ENCODE peak calls at places on chromosome 13, in ten cellular contexts. O is heart left ventricle, R is K562, T is cardiac fibroblast, A is psoas muscle, F is mucosa of descending colon, P is vagina, N is HCT116, Y is lung, U is ovary. V is an unnamed sample.

GRCh38 chr13:50685491-50685890 is 158.0 kb downstream of the DLEU7 start:
- DNase-seq in O (peak), R (no peak), T (peak), A (peak), F (no peak), P (no peak), N (no peak), Y (no peak), U (no peak), V (peak)

GRCh38 chr13:48511621-48512232 is 21.2 kb downstream of the RCBTB2 start:
- DNase-seq in O (peak), R (no peak), T (no peak), A (peak), F (no peak), P (no peak), N (no peak), Y (no peak), U (no peak), V (no peak)

GRCh38 chr13:88376762-88377388 is 705.7 kb downstream of the SLITRK5 start:
- DNase-seq in O (no peak), R (no peak), T (no peak), A (no peak), F (no peak), P (no peak), N (no peak), Y (no peak), U (no peak), V (no peak)

GRCh38 chr13:98490195-98490771 is 86.6 kb downstream of the STK24 start:
- DNase-seq in O (no peak), R (no peak), T (no peak), A (no peak), F (no peak), P (no peak), N (no peak), Y (no peak), U (no peak), V (no peak)

GRCh38 chr13:61880576-61881283 is 465.1 kb upstream of the PCDH20 start:
- DNase-seq in O (no peak), R (peak), T (peak), A (no peak), F (no peak), P (no peak), N (peak), Y (no peak), U (no peak), V (peak)

GRCh38 chr13:110950356-110950755 is 35.5 kb upstream of the ANKRD10 start:
- DNase-seq in O (no peak), R (no peak), T (no peak), A (no peak), F (no peak), P (no peak), N (no peak), Y (no peak), U (no peak), V (no peak)

GRCh38 chr13:100131863-100132574 is 43.1 kb downstream of the PCCA start:
- DNase-seq in O (no peak), R (peak), T (peak), A (no peak), F (no peak), P (no peak), N (peak), Y (no peak), U (no peak), V (peak)

GRCh38 chr13:113060557-113061270 is 44.9 kb upstream of the F7 start:
- DNase-seq in O (no peak), R (no peak), T (no peak), A (peak), F (peak), P (no peak), N (no peak), Y (no peak), U (no peak), V (no peak)

GRCh38 chr13:86830046-86830445 is 841.1 kb upstream of the SLITRK5 start:
- DNase-seq in O (no peak), R (no peak), T (no peak), A (no peak), F (no peak), P (no peak), N (no peak), Y (no peak), U (no peak), V (no peak)

GRCh38 chr13:89465366-89465765 is 1794.2 kb downstream of the SLITRK5 start:
- DNase-seq in O (no peak), R (no peak), T (peak), A (no peak), F (no peak), P (no peak), N (peak), Y (no peak), U (no peak), V (peak)

GRCh38 chr13:79776538-79776937 is 295.6 kb downstream of the NDFIP2 start:
- DNase-seq in O (no peak), R (no peak), T (peak), A (no peak), F (no peak), P (no peak), N (no peak), Y (no peak), U (no peak), V (peak)

GRCh38 chr13:101552797-101553196 is 100.3 kb downstream of the ITGBL1 start:
- DNase-seq in O (no peak), R (no peak), T (peak), A (no peak), F (no peak), P (no peak), N (no peak), Y (no peak), U (no peak), V (peak)

GRCh38 chr13:113651511-113652403 is 6.2 kb downstream of the ATP4B start:
- DNase-seq in O (peak), R (no peak), T (no peak), A (peak), F (peak), P (no peak), N (no peak), Y (no peak), U (peak), V (no peak)

GRCh38 chr13:65966991-65967451 is 1263.1 kb downstream of the PCDH9 start:
- DNase-seq in O (no peak), R (peak), T (peak), A (no peak), F (no peak), P (no peak), N (peak), Y (no peak), U (no peak), V (peak)

GRCh38 chr13:34405410-34405809 is 536.7 kb upstream of the NBEA start:
- DNase-seq in O (no peak), R (no peak), T (no peak), A (no peak), F (no peak), P (no peak), N (no peak), Y (no peak), U (no peak), V (no peak)

GRCh38 chr13:98524391-98524790 is 52.5 kb downstream of the STK24 start:
- DNase-seq in O (no peak), R (no peak), T (no peak), A (no peak), F (no peak), P (no peak), N (no peak), Y (no peak), U (no peak), V (no peak)

GRCh38 chr13:110173247-110173818 is 133.6 kb downstream of the COL4A1 start:
- DNase-seq in O (no peak), R (no peak), T (peak), A (no peak), F (no peak), P (no peak), N (no peak), Y (no peak), U (no peak), V (no peak)

GRCh38 chr13:38348890-38349289 is 761 bp upstream of the UFM1 start:
- DNase-seq in O (no peak), R (peak), T (peak), A (no peak), F (no peak), P (no peak), N (no peak), Y (no peak), U (no peak), V (peak)

GRCh38 chr13:25217023-25217909 is 45.2 kb upstream of the AMER2 start:
- DNase-seq in O (no peak), R (no peak), T (peak), A (no peak), F (no peak), P (no peak), N (no peak), Y (no peak), U (no peak), V (peak)

GRCh38 chr13:109160357-109160756 is 530.9 kb downstream of the MYO16 start:
- DNase-seq in O (no peak), R (no peak), T (no peak), A (no peak), F (no peak), P (no peak), N (no peak), Y (no peak), U (no peak), V (no peak)

GRCh38 chr13:84912720-84913119 is 886.5 kb downstream of the SLITRK6 start:
- DNase-seq in O (no peak), R (no peak), T (no peak), A (no peak), F (no peak), P (no peak), N (no peak), Y (no peak), U (no peak), V (no peak)

DNA sequence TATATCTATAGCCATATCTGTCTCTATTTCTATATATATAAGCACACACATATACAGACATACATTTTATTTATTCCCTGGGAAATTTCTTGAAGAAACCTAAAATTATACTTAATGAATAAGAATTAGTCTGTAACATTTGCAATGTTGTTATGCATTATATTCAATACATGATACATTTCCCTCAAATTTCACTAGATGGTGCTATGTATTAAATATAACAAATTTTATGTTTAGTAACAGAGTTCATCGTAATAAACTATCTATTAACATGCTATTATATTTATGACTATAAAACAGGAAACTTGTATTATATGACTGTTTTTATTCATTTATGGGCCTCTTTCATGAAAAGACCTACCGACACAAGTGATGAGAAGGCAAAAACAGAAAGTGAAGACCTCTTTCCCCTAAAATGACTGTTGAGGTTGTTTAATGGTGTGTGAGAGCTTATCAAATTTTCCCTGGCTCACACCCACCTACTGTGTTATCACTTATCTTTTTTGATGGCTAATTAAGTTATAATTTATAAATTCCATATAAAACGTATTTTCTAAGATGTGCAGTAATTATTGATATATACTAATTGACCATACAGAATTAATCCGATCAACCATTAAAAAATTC is 881.9 kb downstream of the SLITRK6 start:
- DNase-seq in O (no peak), R (no peak), T (peak), A (no peak), F (no peak), P (no peak), N (no peak), Y (no peak), U (no peak), V (peak)
- TF ChIP-seq CTCF in O (peak), R (no peak), T (no peak), A (peak), F (no peak), P (peak), N (peak), Y (no peak), U (no peak), V (peak)

DNA sequence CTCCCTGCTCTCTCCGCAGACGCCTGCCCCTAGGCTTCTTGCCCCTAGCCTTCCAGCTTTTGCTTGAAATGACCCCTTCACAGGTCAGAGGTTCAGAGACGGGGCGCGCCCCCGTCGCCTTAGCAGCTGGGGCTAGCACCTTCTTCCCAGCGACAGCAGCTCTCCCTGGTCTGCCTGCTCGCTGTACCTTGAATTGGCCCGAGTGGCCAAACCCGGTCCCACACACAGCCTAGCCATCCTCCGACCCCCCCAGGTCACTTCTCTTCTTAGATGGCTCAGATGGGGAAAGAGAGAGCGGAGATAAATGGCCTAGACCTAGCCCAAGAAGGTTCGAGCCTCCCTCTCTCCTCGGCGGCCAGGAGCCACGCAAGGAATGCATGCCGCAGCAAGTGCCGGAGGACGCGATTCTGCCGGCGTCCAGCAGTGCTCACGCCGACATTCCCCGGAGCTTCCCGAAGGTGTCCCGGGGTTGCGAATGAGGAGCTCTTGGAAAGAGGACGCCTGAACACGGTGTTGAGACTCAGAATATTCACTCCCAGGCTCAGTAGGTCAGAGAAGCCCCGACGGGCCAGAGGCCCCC is 1.3 kb downstream of the CDX2 start:
- DNase-seq in O (no peak), R (no peak), T (no peak), A (no peak), F (no peak), P (no peak), N (no peak), Y (no peak), U (no peak), V (no peak)
- H3K4me3 ChIP-seq in O (no peak), R (no peak), T (no peak), A (no peak), F (peak), P (no peak), N (peak), Y (no peak), U (peak), V (no peak)

GRCh38 chr13:44030615-44031014 is 150.9 kb downstream of the LACC1 start:
- DNase-seq in O (no peak), R (no peak), T (no peak), A (peak), F (no peak), P (no peak), N (no peak), Y (no peak), U (no peak), V (no peak)

GRCh38 chr13:44035400-44035799 is 155.7 kb downstream of the LACC1 start:
- DNase-seq in O (no peak), R (no peak), T (no peak), A (no peak), F (no peak), P (no peak), N (no peak), Y (no peak), U (no peak), V (no peak)

GRCh38 chr13:44031555-44031954 is 151.9 kb downstream of the LACC1 start:
- DNase-seq in O (no peak), R (no peak), T (no peak), A (no peak), F (no peak), P (no peak), N (no peak), Y (no peak), U (no peak), V (no peak)

DNA sequence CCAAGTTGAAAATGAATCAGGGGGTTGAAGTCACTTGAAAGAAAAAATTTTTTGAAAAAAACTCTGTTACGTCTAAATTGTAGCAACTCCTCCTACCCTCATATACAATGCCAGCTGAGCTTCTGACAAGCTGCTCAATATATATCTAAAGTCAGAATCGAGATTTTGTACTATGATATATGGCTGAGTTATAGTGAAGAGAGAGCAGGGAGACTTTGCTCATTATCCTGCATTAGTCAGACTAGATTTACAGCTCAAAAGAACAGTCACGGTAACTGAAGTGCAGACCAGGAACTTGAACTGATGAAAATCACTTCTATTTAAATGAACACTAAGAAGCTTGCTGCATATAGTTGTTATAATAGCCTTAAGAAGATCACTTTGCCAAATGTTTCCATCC is 153.1 kb downstream of the LACC1 start:
- DNase-seq in O (no peak), R (no peak), T (no peak), A (no peak), F (no peak), P (no peak), N (no peak), Y (no peak), U (no peak), V (no peak)
- TF ChIP-seq CTCF in O (no peak), R (no peak), T (no peak), A (no peak), F (no peak), P (no peak), N (no peak), Y (no peak), U (no peak), V (no peak)

GRCh38 chr13:97307544-97307881 is 85.4 kb downstream of the MBNL2 start:
- DNase-seq in O (no peak), R (no peak), T (no peak), A (no peak), F (no peak), P (no peak), N (no peak), Y (no peak), U (no peak), V (no peak)
- H3K4me3 ChIP-seq in O (no peak), R (no peak), T (no peak), A (peak), F (no peak), P (no peak), N (no peak), Y (no peak), U (no peak), V (no peak)

V was measured in fibroblast of mammary gland.